ENCODE peak calls at places on chromosomes 5 and 9, in eight cellular contexts. Y, K, C, R, S, N, G and W are unnamed samples.

GRCh38 chr5:162068412-162068811 is 839 bp downstream of the GABRG2 start:
- DNase-seq in Y (no peak), K (no peak), C (peak), R (no peak), S (no peak), N (no peak), G (no peak), W (peak)

GRCh38 chr9:16928179-16928945 is 57.9 kb upstream of the BNC2 start:
- DNase-seq in Y (no peak), K (no peak), C (no peak), R (no peak), S (no peak), N (peak), G (no peak), W (no peak)

GRCh38 chr5:37737326-37738056 is 102.3 kb downstream of the GDNF start:
- DNase-seq in Y (no peak), K (no peak), C (no peak), R (no peak), S (no peak), N (no peak), G (no peak), W (no peak)

GRCh38 chr5:81878333-81878732 is 93.5 kb upstream of the ATG10 start:
- DNase-seq in Y (no peak), K (no peak), C (no peak), R (no peak), S (no peak), N (no peak), G (no peak), W (no peak)

GRCh38 chr5:130871346-130872086 is 293.5 kb downstream of the HINT1 start:
- DNase-seq in Y (peak), K (peak), C (no peak), R (no peak), S (peak), N (peak), G (no peak), W (peak)

GRCh38 chr5:120139039-120139438 is 325.1 kb upstream of the PRR16 start:
- DNase-seq in Y (peak), K (peak), C (no peak), R (no peak), S (no peak), N (peak), G (no peak), W (no peak)

GRCh38 chr5:62083661-62084060 is 222.3 kb upstream of the KIF2A start:
- DNase-seq in Y (no peak), K (no peak), C (no peak), R (no peak), S (no peak), N (no peak), G (no peak), W (no peak)

GRCh38 chr9:133609311-133610098 is at the start of gene FAM163B:
- DNase-seq in Y (peak), K (peak), C (peak), R (no peak), S (peak), N (peak), G (peak), W (no peak)

GRCh38 chr9:77808750-77809079 is 160.6 kb upstream of the GNA14 start:
- DNase-seq in Y (no peak), K (no peak), C (no peak), R (no peak), S (no peak), N (no peak), G (no peak), W (no peak)

GRCh38 chr5:81825237-81825636 is 74.3 kb upstream of the SSBP2 start:
- DNase-seq in Y (peak), K (peak), C (no peak), R (peak), S (peak), N (peak), G (peak), W (no peak)

GRCh38 chr5:180640301-180640764 is 9.1 kb downstream of the FLT4 start:
- DNase-seq in Y (no peak), K (no peak), C (no peak), R (no peak), S (no peak), N (no peak), G (peak), W (peak)

GRCh38 chr9:92978345-92978875 is 31.1 kb downstream of the FGD3 start:
- DNase-seq in Y (no peak), K (no peak), C (no peak), R (no peak), S (no peak), N (no peak), G (no peak), W (no peak)

GRCh38 chr5:134845335-134845851 is 375 bp upstream of the C5orf24 start:
- DNase-seq in Y (no peak), K (no peak), C (no peak), R (no peak), S (no peak), N (peak), G (no peak), W (no peak)

GRCh38 chr5:125823572-125823971 is 599.6 kb upstream of the GRAMD2B start:
- DNase-seq in Y (peak), K (no peak), C (no peak), R (no peak), S (no peak), N (peak), G (no peak), W (no peak)

GRCh38 chr9:127731938-127732337 is 3.2 kb downstream of the TOR2A start:
- DNase-seq in Y (no peak), K (no peak), C (no peak), R (no peak), S (peak), N (no peak), G (no peak), W (no peak)

GRCh38 chr5:170597876-170598275 is 94.1 kb downstream of the KCNIP1 start:
- DNase-seq in Y (peak), K (no peak), C (no peak), R (no peak), S (no peak), N (no peak), G (no peak), W (no peak)

GRCh38 chr5:125575561-125576504 is 829.4 kb upstream of the ZNF608 start:
- DNase-seq in Y (peak), K (no peak), C (no peak), R (no peak), S (no peak), N (no peak), G (no peak), W (peak)

GRCh38 chr9:129022037-129022436 is 6.1 kb downstream of the SH3GLB2 start:
- DNase-seq in Y (no peak), K (no peak), C (no peak), R (no peak), S (no peak), N (no peak), G (no peak), W (no peak)

GRCh38 chr9:81455417-81455816 is 233.9 kb downstream of the TLE1 start:
- DNase-seq in Y (peak), K (no peak), C (no peak), R (no peak), S (no peak), N (no peak), G (no peak), W (no peak)

GRCh38 chr5:124289641-124290201 is 456.7 kb downstream of the ZNF608 start:
- DNase-seq in Y (no peak), K (no peak), C (no peak), R (no peak), S (no peak), N (no peak), G (no peak), W (no peak)

GRCh38 chr5:180810210-180811011 is 7.8 kb upstream of the MGAT1 start:
- DNase-seq in Y (peak), K (peak), C (peak), R (peak), S (peak), N (peak), G (peak), W (peak)

GRCh38 chr5:147504001-147504400 is 5.9 kb downstream of the DPYSL3 start:
- DNase-seq in Y (peak), K (no peak), C (no peak), R (no peak), S (peak), N (peak), G (peak), W (no peak)

GRCh38 chr9:93264338-93265125 is 80.6 kb downstream of the WNK2 start:
- DNase-seq in Y (no peak), K (no peak), C (no peak), R (no peak), S (peak), N (no peak), G (no peak), W (no peak)

GRCh38 chr5:42994285-42995151 is 45.6 kb downstream of the ANXA2R start:
- DNase-seq in Y (peak), K (peak), C (peak), R (peak), S (peak), N (peak), G (peak), W (peak)

GRCh38 chr9:6646028-6646636 is 603 bp upstream of the GLDC start:
- DNase-seq in Y (no peak), K (no peak), C (no peak), R (no peak), S (no peak), N (no peak), G (no peak), W (no peak)

GRCh38 chr5:3596261-3596825 is 711 bp downstream of the IRX1 start:
- DNase-seq in Y (no peak), K (no peak), C (no peak), R (no peak), S (no peak), N (no peak), G (no peak), W (peak)

GRCh38 chr9:113771199-113771598 is 104.9 kb upstream of the ZNF618 start:
- DNase-seq in Y (no peak), K (no peak), C (no peak), R (peak), S (no peak), N (no peak), G (no peak), W (no peak)

GRCh38 chr9:9257999-9258398 is 1354.8 kb downstream of the PTPRD start:
- DNase-seq in Y (no peak), K (no peak), C (no peak), R (no peak), S (no peak), N (no peak), G (no peak), W (no peak)

GRCh38 chr5:113166285-113166684 is 189.7 kb downstream of the DCP2 start:
- DNase-seq in Y (peak), K (no peak), C (no peak), R (no peak), S (no peak), N (peak), G (no peak), W (no peak)

GRCh38 chr5:53603009-53603687 is 42.7 kb downstream of the NDUFS4 start:
- DNase-seq in Y (peak), K (no peak), C (no peak), R (no peak), S (no peak), N (peak), G (peak), W (no peak)

GRCh38 chr5:142611154-142611553 is 74.7 kb downstream of the FGF1 start:
- DNase-seq in Y (peak), K (peak), C (peak), R (peak), S (peak), N (peak), G (peak), W (peak)

GRCh38 chr9:119322137-119322695 is 47.0 kb downstream of the BRINP1 start:
- DNase-seq in Y (no peak), K (no peak), C (no peak), R (no peak), S (no peak), N (no peak), G (peak), W (no peak)

GRCh38 chr5:171444582-171444981 is 25.1 kb downstream of the FGF18 start:
- DNase-seq in Y (no peak), K (no peak), C (no peak), R (no peak), S (peak), N (no peak), G (no peak), W (no peak)

GRCh38 chr9:88738708-88739107 is 203.7 kb downstream of the NXNL2 start:
- DNase-seq in Y (peak), K (no peak), C (no peak), R (no peak), S (no peak), N (peak), G (no peak), W (no peak)

GRCh38 chr9:88742483-88742882 is 207.5 kb downstream of the NXNL2 start:
- DNase-seq in Y (peak), K (no peak), C (no peak), R (no peak), S (peak), N (peak), G (no peak), W (no peak)

GRCh38 chr9:88739373-88739772 is 204.4 kb downstream of the NXNL2 start:
- DNase-seq in Y (no peak), K (no peak), C (no peak), R (no peak), S (no peak), N (no peak), G (no peak), W (no peak)

GRCh38 chr9:88740844-88741243 is 205.9 kb downstream of the NXNL2 start:
- DNase-seq in Y (no peak), K (no peak), C (no peak), R (no peak), S (no peak), N (no peak), G (no peak), W (no peak)

DNA sequence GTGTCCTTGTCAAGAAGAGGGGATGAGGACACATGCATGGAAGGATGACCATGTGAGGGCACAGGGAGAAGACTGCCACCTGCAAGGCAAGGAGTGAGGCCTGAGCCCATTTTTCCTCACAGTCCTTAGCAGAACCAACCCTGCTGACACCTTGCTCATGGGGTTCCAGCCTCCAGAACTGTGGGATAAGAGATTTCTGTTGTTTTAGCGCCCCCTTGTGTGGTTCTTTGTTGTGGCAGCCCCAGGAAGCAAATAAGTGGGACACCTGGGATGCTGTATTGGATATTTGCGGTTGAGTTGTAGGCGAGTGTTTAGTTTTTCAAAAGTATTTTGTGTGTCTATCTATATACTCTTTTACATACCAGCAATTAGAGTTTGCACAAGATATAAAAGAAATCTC is 206.4 kb downstream of the NXNL2 start:
- DNase-seq in Y (no peak), K (no peak), C (no peak), R (no peak), S (no peak), N (no peak), G (no peak), W (no peak)
- TF ChIP-seq CTCF in Y (peak), K (peak), C (peak), R (no peak), S (no peak), N (peak), G (peak), W (peak)

GRCh38 chr5:175867587-175868347 is 3.6 kb upstream of the CPLX2 start:
- DNase-seq in Y (no peak), K (peak), C (peak), R (no peak), S (no peak), N (no peak), G (no peak), W (peak)
- TF ChIP-seq CTCF in Y (no peak), K (peak), C (no peak), R (no peak), S (no peak), N (no peak), G (no peak), W (peak)

GRCh38 chr5:31380049-31380448 is 151.8 kb downstream of the DROSHA start:
- DNase-seq in Y (no peak), K (no peak), C (no peak), R (no peak), S (no peak), N (no peak), G (no peak), W (no peak)

GRCh38 chr5:31378838-31379237 is 153.1 kb downstream of the DROSHA start:
- DNase-seq in Y (peak), K (no peak), C (no peak), R (no peak), S (no peak), N (peak), G (no peak), W (no peak)

GRCh38 chr5:31382051-31382878 is 149.6 kb downstream of the DROSHA start:
- DNase-seq in Y (no peak), K (no peak), C (no peak), R (no peak), S (no peak), N (peak), G (no peak), W (no peak)

GRCh38 chr5:31383734-31384133 is 148.2 kb downstream of the DROSHA start:
- DNase-seq in Y (no peak), K (no peak), C (peak), R (no peak), S (no peak), N (peak), G (no peak), W (no peak)

GRCh38 chr5:31381299-31381698 is 150.6 kb downstream of the DROSHA start:
- DNase-seq in Y (no peak), K (no peak), C (no peak), R (no peak), S (no peak), N (no peak), G (no peak), W (no peak)
- TF ChIP-seq CTCF in Y (no peak), K (no peak), C (no peak), R (no peak), S (no peak), N (no peak), G (no peak), W (no peak)

GRCh38 chr5:58505971-58506640 is 14.9 kb downstream of the GAPT start:
- DNase-seq in Y (no peak), K (no peak), C (no peak), R (no peak), S (no peak), N (no peak), G (no peak), W (no peak)
- TF ChIP-seq CTCF in Y (no peak), K (no peak), C (no peak), R (no peak), S (no peak), N (no peak), G (no peak), W (no peak)